ENCODE peak calls at places on chromosomes 11 and 22, in nine cellular contexts. O is lower leg skin, G is K562, B is body of pancreas, F is tibial nerve, T is NB4, I is uterus, U is transverse colon, Y is A549. C is an unnamed sample.
A peak's percentile ranks its signal among the peaks of the same experiment; 100 is the strongest.

GRCh38 chr11:59154585-59154984 is 11.9 kb downstream of the FAM111A start:
- DNase-seq in T (peak; percentile 9), I (no peak), F (no peak), Y (no peak), G (no peak), B (no peak), O (no peak), U (no peak), C (no peak)

GRCh38 chr11:118766035-118766434 is 24.9 kb downstream of the DDX6 start:
- DNase-seq in Y (no peak), I (no peak), B (no peak), U (no peak), G (no peak), O (no peak), F (no peak), T (no peak), C (no peak)

GRCh38 chr11:122344281-122344680 is 228.3 kb upstream of the BLID start:
- DNase-seq in Y (no peak), G (no peak), I (no peak), B (no peak), F (no peak), U (no peak), T (no peak), O (peak; percentile 45), C (no peak)

GRCh38 chr11:35418282-35418846 is 994 bp downstream of the SLC1A2 start:
- DNase-seq in F (no peak), G (no peak), T (no peak), B (peak; percentile 41), O (no peak), Y (no peak), U (no peak), I (no peak), C (peak; percentile 85)

GRCh38 chr11:69861901-69862300 is 42.7 kb upstream of the FGF3 start:
- DNase-seq in G (no peak), T (no peak), I (no peak), U (no peak), O (no peak), F (no peak), B (no peak), Y (no peak), C (no peak)

GRCh38 chr11:79227732-79228416 is 213.0 kb downstream of the TENM4 start:
- DNase-seq in F (no peak), O (no peak), T (peak; percentile 21), I (no peak), G (no peak), Y (no peak), B (no peak), U (no peak), C (no peak)

GRCh38 chr22:35882226-35883027 is 146.2 kb downstream of the RBFOX2 start:
- DNase-seq in B (no peak), F (no peak), I (no peak), G (no peak), U (no peak), O (no peak), Y (no peak), T (no peak), C (no peak)

GRCh38 chr11:68371176-68372041 is 59.0 kb downstream of the LRP5 start:
- DNase-seq in F (no peak), I (no peak), T (no peak), U (peak; percentile 61), O (no peak), G (no peak), Y (no peak), B (no peak), C (no peak)

GRCh38 chr11:16177688-16178087 is 178.7 kb downstream of the SOX6 start:
- DNase-seq in F (no peak), Y (no peak), T (no peak), G (peak; percentile 42), U (no peak), I (no peak), O (no peak), B (no peak), C (no peak)

GRCh38 chr22:27745154-27745553 is 56.4 kb downstream of the MN1 start:
- DNase-seq in Y (no peak), G (no peak), O (no peak), B (no peak), T (no peak), F (no peak), I (no peak), U (no peak), C (no peak)

GRCh38 chr11:42992594-42992993 is 319.2 kb upstream of the API5 start:
- DNase-seq in F (no peak), G (no peak), B (no peak), T (no peak), U (no peak), O (no peak), Y (no peak), I (no peak), C (no peak)

GRCh38 chr11:65355013-65355775 is 643 bp downstream of the TIGD3 start:
- DNase-seq in Y (peak; percentile 37), I (peak; percentile 43), G (peak; percentile 70), U (peak; percentile 58), B (peak; percentile 38), F (no peak), O (no peak), T (peak; percentile 82), C (peak; percentile 70)
- TF ChIP-seq POLR2A in Y (no peak), I (no peak), G (no peak), U (no peak), B (no peak), F (no peak), O (no peak), T (no peak), C (no peak)

GRCh38 chr22:42432020-42432596 is at the start of gene NFAM1:
- DNase-seq in U (peak; percentile 30), T (peak; percentile 95), O (no peak), Y (no peak), B (peak; percentile 22), G (no peak), I (no peak), F (no peak), C (peak; percentile 82)

GRCh38 chr22:42434283-42434682 is 2.1 kb upstream of the NFAM1 start:
- DNase-seq in Y (no peak), T (no peak), F (no peak), G (no peak), U (no peak), O (no peak), B (no peak), I (no peak), C (no peak)

GRCh38 chr22:42431401-42432019 is 693 bp downstream of the NFAM1 start:
- DNase-seq in U (no peak), O (no peak), G (no peak), I (no peak), B (peak; percentile 24), F (no peak), Y (no peak), T (peak; percentile 69), C (no peak)

GRCh38 chr22:42433754-42434153 is 1.6 kb upstream of the NFAM1 start:
- DNase-seq in U (no peak), O (peak; percentile 72), G (no peak), I (no peak), B (no peak), T (no peak), Y (no peak), F (no peak), C (no peak)

DNA sequence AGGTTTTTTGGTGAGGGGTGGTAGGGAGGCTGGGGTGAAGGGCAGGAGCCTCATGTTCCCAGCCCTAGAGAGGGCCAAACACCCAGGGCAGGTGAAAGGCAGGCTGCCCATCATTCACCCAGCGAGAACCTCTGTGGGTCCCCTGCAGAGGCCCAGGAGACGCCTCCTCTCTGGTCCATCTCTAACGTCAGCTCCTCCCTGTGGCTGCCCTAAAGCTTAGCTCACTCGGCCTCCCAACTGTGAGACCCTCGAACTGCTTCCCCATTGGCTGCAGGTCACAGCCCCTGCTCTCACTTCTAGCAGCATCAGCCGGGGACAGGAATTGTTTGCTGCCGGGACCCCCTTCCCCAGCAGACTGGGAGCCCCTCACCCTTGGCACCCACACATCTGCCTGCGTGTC is 615 bp upstream of the NFAM1 start:
- DNase-seq in B (no peak), G (no peak), F (no peak), T (no peak), I (no peak), U (no peak), Y (no peak), O (no peak), C (no peak)
- H3K4me3 ChIP-seq in B (no peak overlapping the region), G (no peak overlapping the region), F (no peak overlapping the region), T (peak overlapping the region; percentile 68), I (no peak overlapping the region), U (no peak overlapping the region), Y (no peak overlapping the region), O (no peak overlapping the region), C (no peak overlapping the region)

DNA sequence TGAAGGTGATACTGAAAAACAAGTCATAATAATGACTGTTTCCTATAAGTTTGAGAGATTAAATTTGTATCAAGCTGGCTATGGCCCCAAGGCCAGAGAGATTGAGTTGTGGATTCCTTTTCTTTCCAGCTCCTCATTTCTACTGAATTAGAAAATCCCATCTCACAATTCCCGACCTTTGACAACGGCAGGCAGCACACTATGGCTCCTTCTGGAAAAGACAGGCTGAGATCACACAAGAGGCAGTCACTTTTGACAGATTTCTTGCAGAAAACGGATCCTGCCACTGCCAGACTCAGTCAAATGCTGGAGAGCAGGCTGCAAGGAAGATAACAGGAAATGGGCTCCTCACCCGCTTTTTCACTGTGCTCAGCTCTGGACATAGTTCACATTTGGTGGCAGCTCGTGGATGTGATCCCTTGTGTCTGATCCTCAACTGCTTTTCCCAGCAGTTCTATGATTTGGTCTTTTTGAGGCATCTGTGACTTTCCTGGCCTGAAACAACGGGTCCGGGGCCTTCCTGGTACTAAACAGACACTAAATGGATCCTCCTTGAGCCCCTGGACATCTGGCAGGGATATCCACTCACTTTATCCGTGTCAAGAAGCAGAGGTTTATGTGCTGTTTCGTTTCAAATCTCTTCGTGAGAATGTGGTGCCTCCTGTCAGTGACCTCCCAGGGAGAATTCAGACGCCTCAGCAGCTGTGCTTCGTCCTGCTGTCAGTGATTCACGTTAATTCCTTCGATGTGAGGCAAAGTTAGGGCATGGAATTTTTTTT is 26.1 kb upstream of the RTL6 start:
- DNase-seq in G (no peak), F (no peak), B (no peak), Y (no peak), O (no peak), I (peak; percentile 74), T (no peak), U (peak; percentile 44), C (no peak)
- TF ChIP-seq POLR2A in G (no peak), F (no peak), B (no peak), Y (no peak), O (no peak), I (no peak), T (no peak), U (no peak), C (no peak)

GRCh38 chr22:45320326-45320976 is 10.7 kb downstream of the FAM118A start:
- DNase-seq in O (no peak), I (no peak), U (no peak), T (no peak), B (no peak), Y (no peak), G (no peak), F (no peak), C (no peak)

GRCh38 chr22:45317551-45318167 is 7.9 kb downstream of the FAM118A start:
- DNase-seq in F (peak; percentile 57), U (peak; percentile 62), O (peak; percentile 63), B (no peak), Y (no peak), I (peak; percentile 47), G (no peak), T (peak; percentile 18), C (peak; percentile 47)

GRCh38 chr22:45318558-45319318 is 9.0 kb downstream of the FAM118A start:
- DNase-seq in O (no peak), U (no peak), G (no peak), I (no peak), Y (no peak), F (no peak), T (peak; percentile 71), B (no peak), C (no peak)

GRCh38 chr22:45318168-45318557 is 8.4 kb downstream of the FAM118A start:
- DNase-seq in F (peak; percentile 78), Y (no peak), U (peak; percentile 84), B (peak; percentile 72), I (peak; percentile 90), G (peak; percentile 59), O (peak; percentile 66), T (peak; percentile 61), C (peak; percentile 65)

GRCh38 chr22:45319319-45319675 is 9.6 kb downstream of the FAM118A start:
- DNase-seq in U (no peak), O (no peak), Y (no peak), I (peak; percentile 36), G (no peak), B (no peak), T (no peak), F (no peak), C (no peak)
- H3K4me3 ChIP-seq in U (no peak overlapping the region), O (no peak overlapping the region), Y (no peak overlapping the region), I (no peak overlapping the region), G (no peak overlapping the region), B (no peak overlapping the region), T (peak overlapping the region; percentile 36), F (no peak overlapping the region), C (no peak overlapping the region)

C was measured in upper lobe of left lung.